ENCODE peak calls at places on chromosomes 3 and 15, in nine cellular contexts. E, Y, L, A, Q, U, H, J and M are unnamed samples.
A peak's percentile ranks its signal among the peaks of the same experiment; 100 is the strongest.

GRCh38 chr3:34780973-34781372 is 858.4 kb upstream of the ARPP21 start:
- DNase-seq in E (no peak), Y (no peak), L (peak; percentile 3), A (no peak), Q (no peak), U (no peak), H (no peak), J (no peak), M (no peak)

GRCh38 chr3:50483374-50483773 is 20.1 kb downstream of the CACNA2D2 start:
- DNase-seq in E (no peak), Y (no peak), L (no peak), A (no peak), Q (no peak), U (no peak), H (no peak), J (no peak), M (no peak)

GRCh38 chr15:40769310-40770146 is at the start of gene C15orf62:
- DNase-seq in E (peak; percentile 71), Y (peak; percentile 71), L (no peak), A (peak; percentile 71), Q (no peak), U (peak; percentile 53), H (no peak), J (no peak), M (peak; percentile 74)

GRCh38 chr3:174620138-174620537 is 239.0 kb upstream of the NAALADL2 start:
- DNase-seq in E (no peak), Y (peak; percentile 15), L (peak; percentile 19), A (no peak), Q (no peak), U (no peak), H (no peak), J (peak; percentile 15), M (no peak)

GRCh38 chr3:71601811-71602210 is 18.3 kb upstream of the FOXP1 start:
- DNase-seq in E (no peak), Y (peak; percentile 86), L (peak; percentile 69), A (no peak), Q (no peak), U (no peak), H (no peak), J (no peak), M (no peak)

GRCh38 chr3:58009026-58009748 is 965 bp downstream of the FLNB start:
- DNase-seq in E (peak; percentile 61), Y (no peak), L (no peak), A (peak; percentile 55), Q (peak; percentile 48), U (peak; percentile 31), H (no peak), J (no peak), M (no peak)

GRCh38 chr3:163560459-163560858 is 1517.8 kb downstream of the SI start:
- DNase-seq in E (no peak), Y (no peak), L (no peak), A (no peak), Q (no peak), U (no peak), H (no peak), J (no peak), M (no peak)

GRCh38 chr3:42486814-42487569 is 15.5 kb upstream of the VIPR1 start:
- DNase-seq in E (no peak), Y (no peak), L (no peak), A (no peak), Q (no peak), U (no peak), H (no peak), J (no peak), M (no peak)

GRCh38 chr15:60124460-60125070 is 120.5 kb downstream of the FOXB1 start:
- DNase-seq in E (no peak), Y (no peak), L (no peak), A (no peak), Q (no peak), U (no peak), H (no peak), J (no peak), M (no peak)

DNA sequence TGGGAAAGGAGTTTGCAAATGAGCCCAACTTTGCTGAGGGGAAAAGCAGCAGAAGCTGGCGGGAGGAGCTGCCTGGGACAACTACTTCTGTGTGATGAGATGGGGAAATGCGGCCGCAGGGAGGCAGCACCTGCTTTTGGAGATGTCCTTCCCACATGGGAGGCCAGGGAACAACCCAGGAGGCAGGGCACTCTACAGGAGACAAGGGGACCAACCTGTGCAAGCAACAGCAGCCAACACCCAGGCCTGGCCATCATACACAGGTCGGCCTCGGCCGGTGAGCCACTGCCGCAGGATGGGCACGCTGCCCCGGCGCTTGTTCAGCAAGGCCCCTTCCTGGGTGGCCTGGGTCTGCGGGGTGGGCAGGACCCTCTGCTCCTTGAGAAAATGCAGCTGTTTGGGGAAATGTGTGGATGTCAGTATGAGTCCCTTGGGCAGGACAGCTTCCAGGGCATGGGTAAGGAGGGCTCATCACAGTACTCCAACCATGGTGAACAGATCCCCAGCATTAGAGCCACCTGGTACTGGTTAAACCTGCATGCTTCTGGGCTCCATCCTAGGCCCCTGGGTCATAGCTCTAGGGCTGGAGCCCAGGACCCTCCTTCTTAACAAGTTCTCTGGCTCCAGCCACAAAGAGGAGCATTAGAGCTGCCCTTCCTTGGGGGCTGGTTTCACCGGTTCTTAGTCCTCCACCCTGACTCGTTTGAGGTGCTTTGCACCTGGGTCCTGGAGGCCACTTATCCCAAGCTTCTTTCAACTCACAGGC is 11.6 kb downstream of the EPB42 start:
- DNase-seq in E (peak; percentile 58), Y (no peak), L (no peak), A (no peak), Q (no peak), U (no peak), H (no peak), J (no peak), M (no peak)
- TF ChIP-seq CTCF in E (no peak), Y (no peak), L (peak; percentile 8), A (no peak), Q (no peak), U (no peak), H (no peak), J (no peak), M (no peak)

DNA sequence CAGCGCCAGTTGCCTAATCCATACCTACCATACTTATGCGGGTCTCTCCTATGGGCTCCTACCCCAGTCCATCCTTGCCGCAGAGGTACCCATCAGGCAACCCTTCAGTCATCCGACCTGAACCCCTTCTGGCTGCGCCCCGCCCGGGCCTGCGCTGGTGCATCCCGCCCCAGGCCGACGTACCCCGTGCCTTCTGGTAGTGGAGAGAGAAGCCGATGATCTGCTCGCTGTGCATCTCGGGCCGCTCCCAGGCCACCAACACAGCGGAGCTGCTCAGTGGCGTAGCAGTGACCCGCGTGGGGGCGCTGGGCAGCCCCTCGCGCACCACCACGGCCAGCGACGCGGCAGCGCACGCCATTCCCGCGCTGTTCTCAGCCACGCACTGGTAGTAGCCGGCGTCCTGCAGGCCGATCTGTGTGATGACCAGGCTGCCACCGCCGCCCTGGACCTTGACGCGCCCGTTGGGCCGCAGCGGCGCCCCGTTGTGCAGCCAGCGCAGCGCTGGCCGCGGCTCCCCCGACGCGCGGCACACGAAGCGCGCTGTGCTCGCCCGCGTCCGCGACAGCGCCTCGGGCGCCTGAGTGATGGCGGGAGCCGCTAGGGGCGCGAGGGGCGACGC is 17.9 kb upstream of the IGDCC3 start:
- DNase-seq in E (no peak), Y (no peak), L (no peak), A (no peak), Q (no peak), U (no peak), H (no peak), J (no peak), M (no peak)
- TF ChIP-seq CTCF in E (no peak), Y (no peak), L (no peak), A (no peak), Q (no peak), U (no peak), H (no peak), J (no peak), M (no peak)

GRCh38 chr3:11810276-11810675 is 36.4 kb downstream of the TAMM41 start:
- DNase-seq in E (no peak), Y (peak; percentile 68), L (peak; percentile 89), A (no peak), Q (no peak), U (no peak), H (no peak), J (no peak), M (no peak)
- TF ChIP-seq CTCF in E (no peak), Y (no peak), L (peak; percentile 25), A (no peak), Q (no peak), U (no peak), H (no peak), J (no peak), M (no peak)

DNA sequence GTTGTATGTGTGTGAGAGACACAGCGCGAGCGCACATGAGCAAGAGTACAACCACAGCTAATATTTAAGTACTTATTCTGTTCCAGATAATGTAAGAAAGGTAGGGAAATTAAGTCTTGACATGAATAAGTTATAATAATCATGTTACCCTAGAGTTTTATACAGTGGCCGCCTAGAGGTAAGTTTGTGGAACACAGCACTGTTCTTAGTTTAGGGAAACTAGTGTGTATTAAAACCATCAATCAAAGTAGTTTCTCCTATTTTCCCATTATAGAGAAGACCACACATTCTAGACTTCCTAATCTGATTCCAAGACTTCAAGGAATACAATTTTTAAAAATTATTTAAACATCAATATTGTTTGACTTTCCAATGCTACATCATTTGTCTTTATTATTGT is 9.5 kb downstream of the ALDH1A2 start:
- DNase-seq in E (no peak), Y (no peak), L (no peak), A (no peak), Q (no peak), U (no peak), H (no peak), J (no peak), M (no peak)
- TF ChIP-seq CTCF in E (no peak), Y (no peak), L (peak; percentile 29), A (no peak), Q (no peak), U (no peak), H (peak; percentile 47), J (peak; percentile 41), M (peak; percentile 33)

GRCh38 chr3:148238421-148238821 is 459.3 kb upstream of the AGTR1 start:
- DNase-seq in E (no peak), Y (peak; percentile 47), L (peak; percentile 35), A (no peak), Q (no peak), U (no peak), H (no peak), J (no peak), M (no peak)
- TF ChIP-seq CTCF in E (no peak), Y (no peak), L (no peak), A (no peak), Q (no peak), U (no peak), H (no peak), J (no peak), M (no peak)

GRCh38 chr3:140376136-140376889 is 301.6 kb upstream of the TRIM42 start:
- DNase-seq in E (no peak), Y (no peak), L (no peak), A (no peak), Q (no peak), U (no peak), H (no peak), J (no peak), M (no peak)

GRCh38 chr3:140375002-140375401 is 302.9 kb upstream of the TRIM42 start:
- DNase-seq in E (no peak), Y (no peak), L (no peak), A (no peak), Q (no peak), U (no peak), H (no peak), J (no peak), M (no peak)

GRCh38 chr3:140378571-140379340 is 299.1 kb upstream of the TRIM42 start:
- DNase-seq in E (no peak), Y (peak; percentile 81), L (no peak), A (no peak), Q (no peak), U (no peak), H (no peak), J (no peak), M (no peak)

GRCh38 chr3:140377644-140378043 is 300.2 kb upstream of the TRIM42 start:
- DNase-seq in E (no peak), Y (no peak), L (no peak), A (no peak), Q (no peak), U (no peak), H (no peak), J (no peak), M (no peak)
- TF ChIP-seq CTCF in E (no peak), Y (no peak), L (no peak), A (no peak), Q (no peak), U (no peak), H (no peak), J (no peak), M (no peak)